ENCODE peak calls at places on chromosomes 2 and 18, in five cellular contexts. H, B, E, N and U are unnamed samples.

GRCh38 chr2:235839226-235839625 is 329.0 kb downstream of the GBX2 start:
- DNase-seq in H (no peak), B (no peak), E (no peak), N (no peak), U (peak)

GRCh38 chr2:160582481-160583161 is 89.0 kb upstream of the RBMS1 start:
- DNase-seq in H (peak), B (no peak), E (no peak), N (no peak), U (no peak)

GRCh38 chr2:124316875-124317605 is 292.0 kb downstream of the CNTNAP5 start:
- DNase-seq in H (no peak), B (no peak), E (no peak), N (no peak), U (no peak)

GRCh38 chr18:70419526-70419925 is 130.7 kb downstream of the SOCS6 start:
- DNase-seq in H (peak), B (no peak), E (no peak), N (no peak), U (no peak)

GRCh38 chr2:72367530-72368225 is 220.0 kb upstream of the CYP26B1 start:
- DNase-seq in H (peak), B (no peak), E (no peak), N (no peak), U (peak)

GRCh38 chr2:116879646-116880045 is 934.8 kb upstream of the DDX18 start:
- DNase-seq in H (no peak), B (no peak), E (no peak), N (no peak), U (no peak)

GRCh38 chr2:46497726-46498125 is 18.4 kb downstream of the TMEM247 start:
- DNase-seq in H (no peak), B (no peak), E (no peak), N (no peak), U (no peak)

GRCh38 chr18:44744206-44745180 is 63.8 kb downstream of the SETBP1 start:
- DNase-seq in H (no peak), B (no peak), E (peak), N (no peak), U (no peak)

GRCh38 chr2:201129044-201129505 is 13.1 kb downstream of the CFLAR start:
- DNase-seq in H (peak), B (no peak), E (no peak), N (no peak), U (no peak)

GRCh38 chr2:149561309-149561926 is 26.2 kb downstream of the MMADHC start:
- DNase-seq in H (peak), B (no peak), E (no peak), N (peak), U (no peak)

GRCh38 chr18:43393174-43393573 is 115.9 kb upstream of the SYT4 start:
- DNase-seq in H (no peak), B (no peak), E (no peak), N (no peak), U (no peak)

GRCh38 chr2:178761759-178762371 is 45.4 kb downstream of the TTN start:
- DNase-seq in H (peak), B (no peak), E (no peak), N (peak), U (no peak)

GRCh38 chr2:127508025-127508620 is 18.2 kb downstream of the IWS1 start:
- DNase-seq in H (peak), B (no peak), E (no peak), N (no peak), U (no peak)

GRCh38 chr18:7879717-7880116 is 312.6 kb downstream of the PTPRM start:
- DNase-seq in H (no peak), B (no peak), E (no peak), N (no peak), U (no peak)

GRCh38 chr18:4248686-4249085 is 206.4 kb downstream of the DLGAP1 start:
- DNase-seq in H (no peak), B (no peak), E (no peak), N (no peak), U (no peak)

GRCh38 chr18:59056706-59057492 is 82.8 kb upstream of the SEC11C start:
- DNase-seq in H (peak), B (no peak), E (peak), N (peak), U (peak)

GRCh38 chr2:191636235-191636543 is 41.7 kb upstream of the NABP1 start:
- DNase-seq in H (peak), B (no peak), E (no peak), N (no peak), U (no peak)